ENCODE peak calls at places on chromosomes 2 and 18, in five cellular contexts. E is A549, G is bronchial epithelial cell, D is cardiac muscle cell, T is AG09319. U is an unnamed sample.

GRCh38 chr18:2425426-2426317 is 145.6 kb downstream of the METTL4 start:
- DNase-seq in G (peak), T (no peak), E (no peak), D (peak), U (no peak)

GRCh38 chr2:149800624-149801220 is 213.1 kb upstream of the MMADHC start:
- DNase-seq in T (no peak), G (no peak), D (no peak), E (no peak), U (no peak)

GRCh38 chr2:69935011-69935410 is 20.1 kb downstream of the MXD1 start:
- DNase-seq in T (no peak), G (no peak), D (no peak), E (no peak), U (no peak)

GRCh38 chr2:29295843-29296242 is 180.6 kb downstream of the CLIP4 start:
- DNase-seq in G (peak), D (no peak), E (peak), T (no peak), U (no peak)

GRCh38 chr2:233803292-233803911 is 25.3 kb downstream of the MROH2A start:
- DNase-seq in G (no peak), D (no peak), E (no peak), T (no peak), U (peak)

GRCh38 chr18:9705183-9705864 is 2.8 kb upstream of the RAB31 start:
- DNase-seq in E (no peak), T (no peak), G (peak), D (peak), U (no peak)

GRCh38 chr2:9205481-9205880 is 1.1 kb upstream of the ASAP2 start:
- DNase-seq in E (no peak), T (no peak), G (no peak), D (no peak), U (peak)

GRCh38 chr2:127471286-127471983 is 53.2 kb downstream of the PROC start:
- DNase-seq in G (no peak), T (no peak), D (no peak), E (no peak), U (no peak)

GRCh38 chr2:112481528-112482228 is at the start of gene TTL:
- DNase-seq in E (peak), G (peak), T (no peak), D (peak), U (peak)

GRCh38 chr2:141929331-141930252 is 201.2 kb downstream of the LRP1B start:
- DNase-seq in E (no peak), G (no peak), D (no peak), T (no peak), U (no peak)

GRCh38 chr2:37637985-37638384 is 33.5 kb downstream of the CDC42EP3 start:
- DNase-seq in D (no peak), E (no peak), G (no peak), T (no peak), U (no peak)

GRCh38 chr2:28647682-28648081 is 103.9 kb upstream of the PPP1CB start:
- DNase-seq in G (no peak), E (no peak), T (no peak), D (no peak), U (no peak)

GRCh38 chr2:105787376-105788318 is 42.9 kb downstream of the NCK2 start:
- DNase-seq in T (no peak), G (no peak), D (no peak), E (no peak), U (no peak)

GRCh38 chr2:84946204-84947009 is 24.6 kb upstream of the KCMF1 start:
- DNase-seq in E (peak), T (no peak), D (peak), G (peak), U (no peak)

GRCh38 chr18:9612215-9612830 is 2.0 kb downstream of the PPP4R1 start:
- DNase-seq in T (no peak), E (peak), G (peak), D (peak), U (no peak)

GRCh38 chr2:30894498-30895119 is 87.4 kb upstream of the CAPN13 start:
- DNase-seq in T (no peak), G (no peak), E (no peak), D (no peak), U (no peak)

GRCh38 chr2:213980883-213981282 is 430.0 kb upstream of the VWC2L start:
- DNase-seq in E (no peak), D (peak), T (no peak), G (peak), U (no peak)

GRCh38 chr2:290090-290722 is 2.3 kb upstream of the ALKAL2 start:
- DNase-seq in G (peak), D (peak), T (peak), E (peak), U (peak)

GRCh38 chr2:76083248-76083647 is 372.5 kb upstream of the GCFC2 start:
- DNase-seq in D (no peak), G (no peak), T (no peak), E (no peak), U (no peak)

GRCh38 chr2:126971481-126972271 is 73.0 kb downstream of the TEX51 start:
- DNase-seq in T (peak), E (peak), D (peak), G (peak), U (peak)

GRCh38 chr2:96542357-96542977 is 5.9 kb downstream of the ARID5A start:
- DNase-seq in G (no peak), D (no peak), E (no peak), T (no peak), U (no peak)

GRCh38 chr18:25518716-25519053 is 166.7 kb upstream of the ZNF521 start:
- DNase-seq in D (no peak), G (no peak), E (no peak), T (no peak), U (no peak)

GRCh38 chr18:48222118-48222517 is 187.1 kb downstream of the ZBTB7C start:
- DNase-seq in E (no peak), T (no peak), D (peak), G (peak), U (no peak)

GRCh38 chr18:55833543-55833942 is 245.6 kb upstream of the TCF4 start:
- DNase-seq in E (peak), T (peak), G (peak), D (peak), U (no peak)

GRCh38 chr2:234491897-234492296 is 5.0 kb downstream of the ARL4C start:
- DNase-seq in E (no peak), D (no peak), G (no peak), T (no peak), U (no peak)

GRCh38 chr2:111072220-111072871 is 48.4 kb upstream of the BCL2L11 start:
- DNase-seq in G (peak), D (peak), E (no peak), T (peak), U (no peak)

GRCh38 chr2:127128508-127128907 is 21.6 kb upstream of the BIN1 start:
- DNase-seq in T (no peak), D (no peak), E (no peak), G (peak), U (no peak)

GRCh38 chr18:59218018-59218417 is 1.9 kb upstream of the GRP start:
- DNase-seq in E (no peak), T (no peak), D (no peak), G (no peak), U (no peak)

GRCh38 chr2:30992781-30993180 is 145.5 kb downstream of the GALNT14 start:
- DNase-seq in D (no peak), E (no peak), G (no peak), T (no peak), U (no peak)

GRCh38 chr18:74521068-74521725 is 13.1 kb upstream of the CNDP1 start:
- DNase-seq in E (no peak), T (no peak), D (no peak), G (no peak), U (no peak)

GRCh38 chr2:120788349-120788700 is 52.7 kb downstream of the GLI2 start:
- DNase-seq in T (no peak), D (no peak), E (no peak), G (no peak), U (no peak)

GRCh38 chr2:68466361-68466777 is 725 bp downstream of the FBXO48 start:
- DNase-seq in T (no peak), E (peak), G (peak), D (peak), U (no peak)

GRCh38 chr18:34789768-34790344 is 79.8 kb downstream of the DTNA start:
- DNase-seq in D (no peak), G (peak), E (no peak), T (no peak), U (no peak)

GRCh38 chr18:34783485-34783884 is 73.4 kb downstream of the DTNA start:
- DNase-seq in E (no peak), D (no peak), G (no peak), T (no peak), U (no peak)

DNA sequence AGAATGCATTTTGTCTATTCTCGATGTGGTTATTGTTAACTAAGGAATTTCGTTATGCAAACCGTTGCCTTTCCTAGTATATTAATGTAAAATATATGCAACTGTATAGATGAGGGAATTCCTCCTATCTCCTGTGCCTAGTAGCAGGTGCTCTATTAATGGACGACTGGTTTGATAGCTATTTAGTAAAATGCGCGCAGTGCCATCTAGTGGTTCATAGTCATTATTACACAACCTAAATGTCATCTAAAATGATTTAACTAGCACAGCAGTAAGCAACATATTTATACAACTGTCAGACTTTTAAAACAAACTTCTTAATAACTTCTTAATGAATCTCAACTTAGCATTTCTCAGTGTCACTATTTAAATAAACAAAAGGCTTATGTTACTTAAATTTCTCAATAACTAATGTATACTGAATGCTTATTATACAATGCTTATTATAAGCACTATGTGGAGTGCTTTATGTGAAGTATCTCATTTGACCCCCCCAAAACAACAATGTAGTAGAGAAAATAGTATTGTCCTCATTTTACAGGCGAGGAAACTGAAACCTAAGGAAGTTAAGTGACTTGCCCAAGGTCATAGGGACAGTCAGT is 77.9 kb downstream of the DTNA start:
- DNase-seq in T (peak), G (peak), E (peak), D (peak), U (no peak)
- TF ChIP-seq CTCF in T (peak), G (peak), E (peak), D (peak), U (peak)

GRCh38 chr2:235551965-235552364 is 58.1 kb downstream of the AGAP1 start:
- DNase-seq in G (peak), E (peak), T (no peak), D (peak), U (no peak)
- TF ChIP-seq CTCF in G (peak), E (peak), T (peak), D (peak), U (peak)

DNA sequence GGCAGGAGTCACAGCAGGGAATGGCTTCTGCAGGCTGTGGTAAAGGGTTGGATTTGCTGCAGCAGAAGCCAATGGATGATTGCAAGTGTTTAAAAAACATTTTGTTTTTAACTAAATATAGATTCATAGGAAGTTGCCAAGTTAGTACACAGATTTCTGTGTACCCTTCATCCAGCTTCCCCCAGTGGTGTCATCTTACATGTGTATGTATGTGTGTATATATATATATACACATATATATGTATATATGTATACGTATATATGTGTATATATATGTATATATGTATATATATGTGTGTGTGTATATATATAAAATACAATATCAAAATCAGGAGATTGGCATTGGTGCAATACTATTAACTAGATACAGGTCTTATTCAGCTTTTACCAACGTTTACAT is 19.2 kb upstream of the FAM124B start:
- DNase-seq in D (no peak), G (no peak), E (no peak), T (no peak), U (no peak)
- TF ChIP-seq CTCF in D (no peak), G (no peak), E (no peak), T (no peak), U (no peak)

GRCh38 chr18:62329676-62330454 is 4.8 kb downstream of the TNFRSF11A start:
- DNase-seq in E (no peak), G (peak), D (peak), T (no peak), U (no peak)

GRCh38 chr18:62328775-62329525 is 3.8 kb downstream of the TNFRSF11A start:
- DNase-seq in E (no peak), D (no peak), G (no peak), T (no peak), U (no peak)

GRCh38 chr18:62326646-62327348 is 1.7 kb downstream of the TNFRSF11A start:
- DNase-seq in E (no peak), T (no peak), D (no peak), G (no peak), U (no peak)

GRCh38 chr18:62325806-62326645 is 916 bp downstream of the TNFRSF11A start:
- DNase-seq in T (no peak), G (peak), E (peak), D (no peak), U (no peak)

DNA sequence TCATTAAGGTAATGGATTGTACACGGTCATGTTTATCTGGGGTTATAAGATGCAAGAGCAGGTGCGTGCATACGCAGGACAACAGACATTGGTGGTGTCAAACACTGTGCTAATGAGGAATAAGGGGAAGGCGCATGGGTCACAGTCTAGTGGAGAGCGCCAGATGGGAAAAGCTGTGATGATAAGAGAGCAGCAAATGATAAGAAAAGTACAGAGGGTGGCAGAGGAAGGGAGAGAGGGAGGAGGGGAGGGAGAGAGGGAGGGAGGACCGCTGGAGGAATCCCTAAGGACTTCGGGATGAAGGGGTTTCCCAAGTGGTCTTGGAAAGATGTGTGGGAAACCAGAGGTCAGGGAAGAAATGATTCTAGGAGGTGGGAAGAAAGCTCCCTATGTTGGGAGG is 2.9 kb downstream of the TNFRSF11A start:
- DNase-seq in E (no peak), D (no peak), G (no peak), T (no peak), U (no peak)
- TF ChIP-seq CTCF in E (no peak), D (no peak), G (no peak), T (no peak), U (no peak)

GRCh38 chr18:67500512-67500911 is 16.0 kb downstream of the DSEL start:
- DNase-seq in G (no peak), D (no peak), E (no peak), T (no peak), U (no peak)

GRCh38 chr18:67496469-67496868 is 20.1 kb downstream of the DSEL start:
- DNase-seq in E (no peak), D (no peak), G (no peak), T (no peak), U (no peak)
- TF ChIP-seq CTCF in E (no peak), D (no peak), G (no peak), T (no peak), U (no peak)

DNA sequence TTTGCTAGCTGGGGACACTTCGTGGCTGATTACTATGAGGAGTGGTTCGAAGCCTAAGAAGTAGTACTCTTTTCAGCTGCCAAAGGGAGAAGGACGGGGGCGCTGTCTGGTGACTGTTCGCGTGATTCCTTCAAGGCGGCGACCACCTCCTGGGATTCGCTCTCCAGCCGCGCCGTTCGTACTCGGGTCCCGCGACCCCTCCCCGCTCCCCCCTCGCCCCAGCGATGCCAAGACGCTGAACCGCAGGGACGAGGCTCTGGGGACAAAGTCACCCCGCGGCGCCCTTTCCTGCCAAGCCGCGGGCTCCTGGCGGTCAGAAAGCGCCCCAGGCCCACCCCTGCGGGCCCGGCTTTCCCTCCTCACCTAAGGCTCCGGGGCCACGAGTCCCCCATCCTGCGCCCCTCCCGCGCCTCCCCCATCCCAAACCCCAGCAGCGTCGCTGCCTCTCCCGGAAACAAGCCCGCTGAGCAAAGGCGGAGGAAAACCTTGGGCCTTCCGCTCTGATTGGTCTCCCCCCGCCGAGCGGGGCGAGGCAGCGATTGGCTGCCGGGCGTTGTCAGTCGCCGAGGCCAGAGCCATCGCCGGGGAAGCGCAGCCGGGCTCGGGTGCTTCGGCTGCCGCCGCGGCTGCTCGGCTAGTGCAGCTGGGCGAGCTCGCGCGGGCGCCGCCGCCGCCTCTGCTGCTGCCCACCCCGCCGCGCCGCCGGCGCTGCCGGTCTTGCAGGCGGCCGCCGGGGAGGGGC is 404.3 kb downstream of the XIRP2 start:
- DNase-seq in D (peak), T (peak), E (peak), G (peak), U (peak)
- TF ChIP-seq CTCF in D (peak), T (peak), E (peak), G (peak), U (peak)

DNA sequence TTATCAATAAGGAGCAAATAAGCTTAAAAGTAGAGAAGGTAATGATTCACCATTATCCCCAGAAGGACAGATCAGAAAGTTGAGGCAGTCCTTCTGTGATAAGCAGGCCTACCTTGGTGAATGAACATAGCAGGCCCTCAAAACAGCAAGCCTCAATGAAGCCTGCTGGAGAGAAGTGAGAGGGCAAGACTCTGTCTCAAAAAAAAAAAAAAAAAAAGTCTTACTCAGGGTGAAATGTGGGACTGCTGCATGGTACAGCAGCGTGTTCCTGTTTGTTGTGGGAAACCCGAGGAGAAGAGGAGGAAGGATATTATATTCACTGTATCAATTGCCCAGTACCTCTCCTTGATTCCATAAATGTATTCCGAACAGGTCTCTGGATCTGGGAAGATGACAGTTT is 8.7 kb upstream of the HAT1 start:
- DNase-seq in E (no peak), G (no peak), T (no peak), D (no peak), U (no peak)
- TF ChIP-seq CTCF in E (no peak), G (no peak), T (no peak), D (no peak), U (no peak)

GRCh38 chr18:66682855-66683322 is 79.0 kb upstream of the CDH19 start:
- DNase-seq in G (no peak), E (no peak), T (no peak), D (peak), U (no peak)
- TF ChIP-seq CTCF in G (no peak), E (no peak), T (no peak), D (no peak), U (no peak)